ENCODE peak calls at places on chromosomes 16 and 17, in nine cellular contexts. M is uterus; Y is epithelial cell of prostate; J is CD4-positive, CD25-positive, alpha-beta regulatory T cell; S is stomach; U is A172; A is Panc1; W is stimulated activated CD8-positive, alpha-beta memory T cell treated with anti-CD3 and anti-CD28 coated beads, Interleukin-4, amount 100 ng/mL, for 1 hour; O is iPS-NIHi11. C is an unnamed sample.

GRCh38 chr17:19800571-19800970 is 52.5 kb upstream of the ALDH3A1 start:
- DNase-seq in M (no peak), Y (no peak), J (no peak), S (no peak), U (no peak), A (no peak), W (no peak), O (no peak), C (no peak)

GRCh38 chr17:51948128-51948527 is 210.4 kb downstream of the CA10 start:
- DNase-seq in M (no peak), Y (peak), J (no peak), S (no peak), U (no peak), A (no peak), W (no peak), O (no peak), C (no peak)

GRCh38 chr17:60230358-60230757 is 80.6 kb downstream of the CA4 start:
- DNase-seq in M (no peak), Y (no peak), J (no peak), S (no peak), U (no peak), A (no peak), W (no peak), O (no peak), C (no peak)

GRCh38 chr17:47733047-47733413 is at the start of gene TBX21:
- DNase-seq in M (peak), Y (no peak), J (peak), S (peak), U (no peak), A (no peak), W (peak), O (peak), C (peak)

GRCh38 chr16:77974883-77975282 is 47.5 kb upstream of the CLEC3A start:
- DNase-seq in M (no peak), Y (no peak), J (no peak), S (no peak), U (peak), A (no peak), W (no peak), O (peak), C (peak)

GRCh38 chr17:35684046-35684802 is 47.2 kb upstream of the RASL10B start:
- DNase-seq in M (no peak), Y (peak), J (no peak), S (no peak), U (peak), A (no peak), W (no peak), O (peak), C (no peak)

GRCh38 chr17:72588961-72589360 is 468.1 kb downstream of the SOX9 start:
- DNase-seq in M (no peak), Y (peak), J (no peak), S (peak), U (peak), A (peak), W (no peak), O (peak), C (no peak)

GRCh38 chr16:80009971-80010659 is 409.6 kb upstream of the MAF start:
- DNase-seq in M (no peak), Y (no peak), J (no peak), S (no peak), U (no peak), A (no peak), W (no peak), O (no peak), C (no peak)

GRCh38 chr16:2939968-2940367 is 24.1 kb upstream of the KREMEN2 start:
- DNase-seq in M (no peak), Y (no peak), J (no peak), S (no peak), U (no peak), A (no peak), W (no peak), O (no peak), C (no peak)

GRCh38 chr17:8606415-8606814 is 24.1 kb downstream of the MYH10 start:
- DNase-seq in M (no peak), Y (no peak), J (no peak), S (no peak), U (no peak), A (no peak), W (no peak), O (no peak), C (no peak)

GRCh38 chr17:36614081-36614480 is 12.7 kb downstream of the MRM1 start:
- DNase-seq in M (no peak), Y (no peak), J (no peak), S (no peak), U (no peak), A (no peak), W (no peak), O (no peak), C (no peak)

GRCh38 chr16:65071371-65072311 is 50.2 kb downstream of the CDH11 start:
- DNase-seq in M (peak), Y (no peak), J (no peak), S (no peak), U (no peak), A (no peak), W (no peak), O (no peak), C (no peak)

GRCh38 chr17:63402808-63403207 is 43.3 kb downstream of the CYB561 start:
- DNase-seq in M (no peak), Y (no peak), J (no peak), S (no peak), U (no peak), A (no peak), W (no peak), O (no peak), C (no peak)

GRCh38 chr16:13896543-13897182 is 23.3 kb upstream of the ERCC4 start:
- DNase-seq in M (no peak), Y (no peak), J (no peak), S (no peak), U (no peak), A (no peak), W (no peak), O (no peak), C (no peak)

GRCh38 chr17:44400226-44400847 is 10.9 kb upstream of the ITGA2B start:
- DNase-seq in M (no peak), Y (no peak), J (no peak), S (no peak), U (no peak), A (no peak), W (no peak), O (peak), C (no peak)

GRCh38 chr17:73017653-73018052 is 74.8 kb downstream of the SLC39A11 start:
- DNase-seq in M (no peak), Y (no peak), J (no peak), S (no peak), U (peak), A (no peak), W (no peak), O (no peak), C (no peak)

GRCh38 chr17:79814966-79815835 is 18.3 kb upstream of the CBX8 start:
- DNase-seq in M (no peak), Y (no peak), J (no peak), S (peak), U (no peak), A (no peak), W (no peak), O (peak), C (no peak)

GRCh38 chr17:82230627-82231311 is 1.9 kb downstream of the SLC16A3 start:
- DNase-seq in M (peak), Y (no peak), J (peak), S (peak), U (peak), A (no peak), W (no peak), O (peak), C (peak)

GRCh38 chr17:74605361-74605760 is 13.3 kb upstream of the CD300LD start:
- DNase-seq in M (peak), Y (peak), J (no peak), S (no peak), U (peak), A (no peak), W (no peak), O (no peak), C (no peak)

GRCh38 chr17:10821062-10821461 is 16.8 kb downstream of the PIRT start:
- DNase-seq in M (no peak), Y (no peak), J (no peak), S (no peak), U (no peak), A (no peak), W (no peak), O (no peak), C (no peak)

GRCh38 chr17:62791235-62792121 is 16.6 kb downstream of the MARCHF10 start:
- DNase-seq in M (no peak), Y (no peak), J (no peak), S (no peak), U (peak), A (peak), W (no peak), O (no peak), C (no peak)

GRCh38 chr16:80654094-80654862 is 113.5 kb downstream of the DYNLRB2 start:
- DNase-seq in M (no peak), Y (no peak), J (no peak), S (peak), U (no peak), A (no peak), W (no peak), O (no peak), C (no peak)

GRCh38 chr17:78127888-78128615 is 503 bp downstream of the TMC6 start:
- DNase-seq in M (no peak), Y (no peak), J (no peak), S (peak), U (no peak), A (no peak), W (no peak), O (peak), C (peak)

GRCh38 chr17:1470774-1471462 is 14.9 kb upstream of the CRK start:
- DNase-seq in M (no peak), Y (no peak), J (no peak), S (no peak), U (no peak), A (no peak), W (no peak), O (no peak), C (no peak)

GRCh38 chr16:48385272-48385953 is at the start of gene SIAH1:
- DNase-seq in M (peak), Y (no peak), J (peak), S (peak), U (peak), A (no peak), W (peak), O (peak), C (peak)

GRCh38 chr17:43020789-43021738 is 1.1 kb downstream of the VAT1 start:
- DNase-seq in M (peak), Y (no peak), J (no peak), S (peak), U (peak), A (peak), W (no peak), O (peak), C (peak)

GRCh38 chr17:7618608-7619007 is 3.9 kb upstream of the FXR2 start:
- DNase-seq in M (no peak), Y (no peak), J (no peak), S (no peak), U (no peak), A (no peak), W (no peak), O (no peak), C (no peak)

GRCh38 chr17:80817861-80818260 is 173.8 kb upstream of the CHMP6 start:
- DNase-seq in M (no peak), Y (no peak), J (no peak), S (no peak), U (peak), A (no peak), W (no peak), O (no peak), C (no peak)

GRCh38 chr16:58329147-58329546 is 34.3 kb upstream of the PRSS54 start:
- DNase-seq in M (no peak), Y (no peak), J (no peak), S (no peak), U (peak), A (no peak), W (no peak), O (no peak), C (no peak)

GRCh38 chr16:3727806-3728381 is 10.6 kb upstream of the TRAP1 start:
- DNase-seq in M (no peak), Y (no peak), J (no peak), S (no peak), U (no peak), A (no peak), W (no peak), O (no peak), C (no peak)

GRCh38 chr17:66016231-66016630 is 175.7 kb downstream of the CEP112 start:
- DNase-seq in M (no peak), Y (no peak), J (no peak), S (no peak), U (no peak), A (no peak), W (no peak), O (no peak), C (no peak)

GRCh38 chr17:41008811-41009210 is at the start of gene KRTAP3-1:
- DNase-seq in M (no peak), Y (no peak), J (no peak), S (no peak), U (no peak), A (no peak), W (no peak), O (no peak), C (no peak)